ENCODE peak calls at places on chromosomes 2 and 18, in ten cellular contexts. X is PC-9; N is left ventricle myocardium inferior; V is psoas muscle; T is PC-3; W is endodermal cell; H is stomach; S is effector memory CD4-positive, alpha-beta T cell; J is iPS DF 6.9; M is GM23248. U is an unnamed sample.

GRCh38 chr2:162914161-162914560 is 75.6 kb upstream of the KCNH7 start:
- DNase-seq in T (peak; percentile 62), S (no peak), V (no peak), X (peak; percentile 3), W (no peak), N (no peak), M (no peak), J (no peak), H (no peak), U (no peak)

GRCh38 chr2:200592414-200593075 is 6.7 kb downstream of the AOX1 start:
- DNase-seq in X (no peak), S (no peak), J (no peak), V (no peak), H (no peak), T (peak; percentile 43), M (peak; percentile 38), W (no peak), N (no peak), U (no peak)

GRCh38 chr18:33928226-33928625 is 296.5 kb downstream of the NOL4 start:
- DNase-seq in X (no peak), N (no peak), J (no peak), M (no peak), T (peak; percentile 1), W (no peak), S (no peak), H (no peak), V (no peak), U (no peak)

GRCh38 chr2:54809814-54810213 is 86.4 kb downstream of the EML6 start:
- DNase-seq in T (peak; percentile 45), M (peak; percentile 79), X (no peak), J (no peak), N (no peak), S (no peak), H (no peak), V (no peak), W (no peak), U (no peak)

GRCh38 chr2:126979604-126980003 is 80.9 kb downstream of the TEX51 start:
- DNase-seq in T (no peak), V (no peak), H (no peak), N (no peak), J (no peak), X (no peak), M (peak; percentile 33), W (no peak), S (no peak), U (no peak)

GRCh38 chr18:58104071-58104470 is 60.0 kb downstream of the NEDD4L start:
- DNase-seq in S (no peak), V (no peak), T (no peak), N (no peak), H (no peak), X (no peak), M (no peak), W (peak; percentile 29), J (no peak), U (no peak)

GRCh38 chr2:19505199-19506136 is 147.0 kb upstream of the OSR1 start:
- DNase-seq in T (peak; percentile 14), S (no peak), J (no peak), V (no peak), N (no peak), H (no peak), W (no peak), X (no peak), M (no peak), U (no peak)

GRCh38 chr18:12255626-12256026 is 1.5 kb downstream of the CIDEA start:
- DNase-seq in V (peak; percentile 18), M (peak; percentile 54), S (no peak), W (peak; percentile 68), T (peak; percentile 97), N (no peak), H (no peak), J (no peak), X (peak; percentile 58), U (no peak)

GRCh38 chr2:7621018-7621814 is 704.0 kb downstream of the RNF144A start:
- DNase-seq in H (no peak), N (no peak), V (no peak), S (no peak), T (peak; percentile 38), X (no peak), J (no peak), W (no peak), M (peak; percentile 3), U (no peak)

GRCh38 chr2:39127973-39128372 is 7.1 kb upstream of the SOS1 start:
- DNase-seq in H (no peak), M (peak; percentile 67), T (peak; percentile 21), X (no peak), S (no peak), W (no peak), J (no peak), V (no peak), N (no peak), U (no peak)

GRCh38 chr2:3465844-3466481 is 53.4 kb downstream of the ADI1 start:
- DNase-seq in J (no peak), N (no peak), W (no peak), X (peak; percentile 26), S (no peak), M (peak; percentile 97), T (peak; percentile 66), H (no peak), V (peak; percentile 48), U (no peak)

GRCh38 chr2:3467654-3468053 is 51.7 kb downstream of the ADI1 start:
- DNase-seq in W (no peak), X (no peak), S (no peak), N (no peak), M (no peak), V (peak; percentile 21), J (no peak), T (no peak), H (no peak), U (no peak)

GRCh38 chr2:3468296-3468988 is 50.9 kb downstream of the ADI1 start:
- DNase-seq in H (no peak), V (peak; percentile 31), T (no peak), N (no peak), J (no peak), X (no peak), M (no peak), S (no peak), W (no peak), U (no peak)

GRCh38 chr2:3466482-3466863 is 52.9 kb downstream of the ADI1 start:
- DNase-seq in N (no peak), M (no peak), W (no peak), J (no peak), V (peak; percentile 40), S (no peak), X (no peak), T (no peak), H (no peak), U (no peak)

GRCh38 chr2:3466966-3467365 is 52.4 kb downstream of the ADI1 start:
- DNase-seq in S (no peak), V (peak; percentile 15), X (no peak), T (no peak), H (no peak), J (no peak), N (no peak), W (no peak), M (no peak), U (no peak)
- H3K4me1 ChIP-seq in S (no peaks in the 10 kb centered on the region), V (peaks cover 42% of the 10 kb centered on the region), X (peaks cover 14% of the 10 kb centered on the region), T (peaks cover 9% of the 10 kb centered on the region), H (peaks cover 38% of the 10 kb centered on the region), J (no peaks in the 10 kb centered on the region), N (peaks cover 49% of the 10 kb centered on the region), W (peaks cover 8% of the 10 kb centered on the region), M (peaks cover 43% of the 10 kb centered on the region), U (peaks cover 57% of the 10 kb centered on the region)

GRCh38 chr18:68699043-68699442 is 15.9 kb downstream of the TMX3 start:
- DNase-seq in V (no peak), M (peak; percentile 47), S (no peak), T (peak; percentile 42), J (no peak), H (no peak), N (no peak), X (no peak), W (no peak), U (no peak)
- H3K36me3 ChIP-seq in V (peaks cover 44% of the 10 kb centered on the region), M (peaks cover 49% of the 10 kb centered on the region), S (peaks cover 29% of the 10 kb centered on the region), T (peaks cover 51% of the 10 kb centered on the region), J (peaks cover 8% of the 10 kb centered on the region), H (peaks cover 50% of the 10 kb centered on the region), N (peaks cover 55% of the 10 kb centered on the region), X (peaks cover 28% of the 10 kb centered on the region), W (peaks cover 77% of the 10 kb centered on the region), U (peaks cover 82% of the 10 kb centered on the region)

GRCh38 chr2:210519594-210519993 is 36.8 kb upstream of the CPS1 start:
- DNase-seq in X (no peak), S (no peak), J (no peak), T (no peak), M (peak; percentile 16), H (no peak), V (no peak), W (no peak), N (no peak), U (no peak)

GRCh38 chr2:210522399-210522798 is 34.0 kb upstream of the CPS1 start:
- DNase-seq in V (no peak), X (no peak), W (no peak), N (no peak), H (no peak), T (no peak), S (no peak), J (no peak), M (no peak), U (no peak)

GRCh38 chr2:210515911-210516310 is 39.4 kb upstream of the LANCL1 start:
- DNase-seq in V (no peak), W (no peak), J (no peak), H (no peak), X (no peak), T (no peak), N (no peak), M (no peak), S (no peak), U (no peak)

GRCh38 chr2:210517169-210517693 is 39.2 kb upstream of the CPS1 start:
- DNase-seq in M (no peak), N (no peak), S (no peak), W (no peak), V (no peak), H (no peak), T (no peak), X (no peak), J (no peak), U (no peak)
- H3K4me1 ChIP-seq in M (no peaks in the 10 kb centered on the region), N (no peaks in the 10 kb centered on the region), S (no peaks in the 10 kb centered on the region), W (no peaks in the 10 kb centered on the region), V (no peaks in the 10 kb centered on the region), H (no peaks in the 10 kb centered on the region), T (no peaks in the 10 kb centered on the region), X (no peaks in the 10 kb centered on the region), J (no peaks in the 10 kb centered on the region), U (no peaks in the 10 kb centered on the region)

GRCh38 chr2:10573709-10574108 is 116.1 kb downstream of the NOL10 start:
- DNase-seq in X (no peak), T (no peak), S (no peak), M (no peak), W (no peak), N (no peak), J (no peak), V (no peak), H (no peak), U (no peak)

GRCh38 chr2:10574911-10575310 is 114.9 kb downstream of the NOL10 start:
- DNase-seq in W (no peak), N (no peak), V (no peak), X (no peak), H (no peak), S (no peak), T (no peak), J (no peak), M (no peak), U (no peak)

GRCh38 chr2:10571057-10571456 is 118.7 kb downstream of the NOL10 start:
- DNase-seq in T (no peak), H (no peak), X (no peak), V (no peak), M (no peak), N (no peak), W (no peak), J (no peak), S (no peak), U (no peak)

GRCh38 chr2:10571673-10572072 is 118.1 kb downstream of the NOL10 start:
- DNase-seq in T (no peak), V (no peak), H (no peak), M (no peak), J (no peak), W (no peak), N (no peak), S (no peak), X (no peak), U (no peak)

GRCh38 chr2:10572693-10573092 is 117.1 kb downstream of the NOL10 start:
- DNase-seq in X (no peak), N (no peak), W (no peak), V (no peak), M (no peak), J (no peak), H (no peak), T (no peak), S (no peak), U (no peak)
- H3K36me3 ChIP-seq in X (peaks cover 22% of the 10 kb centered on the region), N (peaks cover 70% of the 10 kb centered on the region), W (peaks cover 46% of the 10 kb centered on the region), V (peaks cover 82% of the 10 kb centered on the region), M (peaks cover 45% of the 10 kb centered on the region), J (peaks cover 3% of the 10 kb centered on the region), H (peaks cover 92% of the 10 kb centered on the region), T (peaks cover 46% of the 10 kb centered on the region), S (peaks cover 67% of the 10 kb centered on the region), U (peaks cover 78% of the 10 kb centered on the region)

U was measured in heart left ventricle.